ENCODE peak calls at places on chromosomes 5 and 9, in seven cellular contexts. G is right lobe of liver; L is activated T-cell treated with anti-CD3 and anti-CD28 coated beads, Interleukin-2, amount 50 U/mL, for 4 hours; J is type B pancreatic cell; F is stromal cell of bone marrow; K is endothelial cell; W is Karpas-422. U is an unnamed sample.

GRCh38 chr9:74379718-74380117 is 117.4 kb upstream of the RORB start:
- DNase-seq in L (no peak), K (peak), F (no peak), J (no peak), W (peak), G (peak), U (peak)

GRCh38 chr9:126418608-126419007 is 92.0 kb downstream of the MVB12B start:
- DNase-seq in F (no peak), G (no peak), L (no peak), W (no peak), J (no peak), K (no peak), U (no peak)

GRCh38 chr5:14825977-14826376 is 45.6 kb downstream of the ANKH start:
- DNase-seq in J (no peak), W (no peak), G (no peak), F (no peak), L (no peak), K (no peak), U (no peak)

GRCh38 chr5:398475-399295 is 44.3 kb upstream of the EXOC3 start:
- DNase-seq in J (peak), W (no peak), F (no peak), G (no peak), K (no peak), L (no peak), U (peak)

GRCh38 chr5:131521252-131521651 is 113.8 kb downstream of the RAPGEF6 start:
- DNase-seq in W (no peak), L (no peak), J (no peak), G (no peak), K (no peak), F (no peak), U (no peak)

GRCh38 chr9:126465977-126466376 is 139.3 kb downstream of the MVB12B start:
- DNase-seq in G (no peak), L (no peak), F (no peak), W (no peak), K (no peak), J (no peak), U (no peak)

GRCh38 chr9:35606138-35606504 is 1.1 kb downstream of the TESK1 start:
- DNase-seq in L (no peak), K (no peak), F (no peak), J (no peak), W (no peak), G (no peak), U (no peak)

GRCh38 chr9:109101810-109102209 is 17.9 kb downstream of the TMEM245 start:
- DNase-seq in G (no peak), F (no peak), J (no peak), L (no peak), K (no peak), W (no peak), U (no peak)

GRCh38 chr5:137214446-137215189 is 284.5 kb downstream of the SPOCK1 start:
- DNase-seq in G (no peak), F (no peak), K (no peak), W (no peak), J (no peak), L (no peak), U (no peak)

GRCh38 chr5:81639556-81639955 is 111.3 kb downstream of the SSBP2 start:
- DNase-seq in F (no peak), L (no peak), K (no peak), J (no peak), G (no peak), W (no peak), U (no peak)

GRCh38 chr5:42074353-42074752 is 149.3 kb downstream of the FBXO4 start:
- DNase-seq in K (no peak), G (no peak), J (no peak), F (no peak), L (no peak), W (no peak), U (no peak)

GRCh38 chr9:128494108-128494742 is 10.3 kb upstream of the GLE1 start:
- DNase-seq in K (peak), G (peak), J (no peak), F (no peak), L (no peak), W (no peak), U (peak)

GRCh38 chr5:107698286-107698685 is 27.5 kb upstream of the EFNA5 start:
- DNase-seq in K (no peak), J (no peak), L (no peak), F (no peak), G (no peak), W (no peak), U (no peak)

GRCh38 chr9:95516736-95517558 is at the start of gene PTCH1:
- DNase-seq in W (no peak), L (peak), F (no peak), G (no peak), K (peak), J (peak), U (no peak)

GRCh38 chr9:70865471-70865870 is 255.9 kb downstream of the TRPM3 start:
- DNase-seq in F (no peak), J (no peak), G (no peak), W (no peak), L (no peak), K (no peak), U (no peak)

GRCh38 chr5:171810217-171810616 is 24.6 kb downstream of the SMIM23 start:
- DNase-seq in F (no peak), W (no peak), K (no peak), J (no peak), L (no peak), G (no peak), U (no peak)

GRCh38 chr5:1101991-1102713 is 9.7 kb downstream of the SLC12A7 start:
- DNase-seq in G (peak), K (no peak), J (no peak), L (no peak), W (no peak), F (no peak), U (no peak)